ENCODE peak calls at places on chromosomes 2 and 18, in four cellular contexts. Y, D, O and H are unnamed samples.

GRCh38 chr18:24778810-24779418 is 318.5 kb downstream of the HRH4 start:
- DNase-seq in D (no peak), Y (no peak), O (no peak), H (no peak)

GRCh38 chr2:70494283-70494886 is 59.2 kb downstream of the TGFA start:
- DNase-seq in O (no peak), Y (no peak), D (no peak), H (no peak)

GRCh38 chr2:85852078-85852790 is 36.6 kb downstream of the ST3GAL5 start:
- DNase-seq in O (no peak), D (peak; percentile 23), Y (no peak), H (no peak)

GRCh38 chr18:46054956-46055831 is 16.9 kb downstream of the PSTPIP2 start:
- DNase-seq in Y (no peak), O (no peak), D (no peak), H (peak; percentile 10)

GRCh38 chr18:49021433-49022129 is 70.8 kb upstream of the SMAD7 start:
- DNase-seq in O (no peak), Y (peak; percentile 44), D (peak; percentile 62), H (peak; percentile 42)

GRCh38 chr2:36525245-36525644 is 72.7 kb downstream of the FEZ2 start:
- DNase-seq in O (no peak), D (no peak), Y (no peak), H (no peak)

GRCh38 chr18:4433762-4434161 is 21.3 kb downstream of the DLGAP1 start:
- DNase-seq in D (no peak), O (no peak), Y (no peak), H (no peak)

GRCh38 chr2:160427629-160428424 is 65.8 kb downstream of the RBMS1 start:
- DNase-seq in D (no peak), Y (no peak), O (no peak), H (peak; percentile 87)

GRCh38 chr2:138395565-138396306 is 105.8 kb upstream of the SPOPL start:
- DNase-seq in D (no peak), Y (peak; percentile 80), O (no peak), H (no peak)

GRCh38 chr2:166881177-166881576 is 7.1 kb upstream of the XIRP2 start:
- DNase-seq in D (no peak), O (no peak), Y (no peak), H (no peak)

GRCh38 chr2:69645926-69646325 is 2.4 kb upstream of the AAK1 start:
- DNase-seq in Y (no peak), D (no peak), O (no peak), H (no peak)

GRCh38 chr2:183998797-183999190 is 599.5 kb upstream of the ZNF804A start:
- DNase-seq in D (no peak), O (no peak), Y (no peak), H (no peak)

GRCh38 chr2:69628325-69629038 is 15.1 kb downstream of the AAK1 start:
- DNase-seq in Y (no peak), D (no peak), O (no peak), H (peak; percentile 65)

GRCh38 chr2:241235396-241235795 is 46.9 kb downstream of the ANO7 start:
- DNase-seq in D (no peak), O (no peak), Y (no peak), H (no peak)

GRCh38 chr2:127713562-127713961 is 12.3 kb downstream of the SFT2D3 start:
- DNase-seq in O (no peak), Y (no peak), D (no peak), H (no peak)

GRCh38 chr2:68774569-68775271 is 40.1 kb downstream of the ARHGAP25 start:
- DNase-seq in O (no peak), D (peak; percentile 78), Y (peak; percentile 63), H (peak; percentile 96)

GRCh38 chr18:44651453-44651852 is 29.2 kb upstream of the SETBP1 start:
- DNase-seq in O (no peak), Y (peak; percentile 34), D (no peak), H (no peak)

GRCh38 chr2:169727065-169727464 is 6.6 kb upstream of the KLHL23 start:
- DNase-seq in O (no peak), Y (no peak), D (no peak), H (no peak)

GRCh38 chr18:48050176-48050575 is 119.7 kb upstream of the SMAD2 start:
- DNase-seq in O (no peak), D (no peak), Y (no peak), H (no peak)

GRCh38 chr18:11871501-11871900 is 20.3 kb downstream of the CHMP1B start:
- DNase-seq in D (no peak), Y (no peak), O (no peak), H (no peak)

GRCh38 chr2:161423351-161424178 is 7.5 kb downstream of the TBR1 start:
- DNase-seq in Y (no peak), D (no peak), O (no peak), H (no peak)

GRCh38 chr2:182240862-182241371 is 185.9 kb downstream of the PDE1A start:
- DNase-seq in O (no peak), Y (peak; percentile 20), D (no peak), H (peak; percentile 20)

GRCh38 chr18:35122586-35123224 is 81.5 kb downstream of the MAPRE2 start:
- DNase-seq in D (no peak), Y (peak; percentile 64), O (peak; percentile 34), H (no peak)

GRCh38 chr2:159076233-159076632 is 107.8 kb downstream of the TANC1 start:
- DNase-seq in D (no peak), Y (peak; percentile 59), O (no peak), H (no peak)